ENCODE peak calls at places on chromosomes 16 and 17, in five cellular contexts. V is BE2C, C is mammary epithelial cell, R is prostate gland, T is fibroblast of lung. K is an unnamed sample.

GRCh38 chr16:67456383-67457140 is 24.4 kb downstream of the ATP6V0D1 start:
- DNase-seq in R (peak; percentile 82), C (peak; percentile 31), V (peak; percentile 45), T (peak; percentile 63), K (peak; percentile 55)

GRCh38 chr16:70433456-70434103 is 5.3 kb downstream of the ST3GAL2 start:
- DNase-seq in R (no peak), C (no peak), T (peak; percentile 87), V (peak; percentile 70), K (no peak)

GRCh38 chr16:68901910-68902309 is 58.6 kb downstream of the TANGO6 start:
- DNase-seq in V (no peak), C (no peak), T (peak; percentile 67), R (no peak), K (no peak)

GRCh38 chr17:72878975-72879660 is 213.4 kb downstream of the SLC39A11 start:
- DNase-seq in V (no peak), R (no peak), C (no peak), T (no peak), K (no peak)

GRCh38 chr16:13056607-13057006 is 155.2 kb downstream of the SHISA9 start:
- DNase-seq in T (no peak), R (no peak), C (no peak), V (no peak), K (no peak)

GRCh38 chr16:4641306-4641687 is 16.7 kb downstream of the MGRN1 start:
- DNase-seq in T (no peak), V (no peak), C (no peak), R (no peak), K (no peak)

GRCh38 chr17:29835438-29836351 is 94.3 kb downstream of the SSH2 start:
- DNase-seq in C (no peak), T (peak; percentile 64), R (no peak), V (no peak), K (no peak)

GRCh38 chr17:19672009-19672837 is 23.7 kb downstream of the ALDH3A2 start:
- DNase-seq in T (peak; percentile 25), R (peak; percentile 50), V (no peak), C (no peak), K (no peak)

GRCh38 chr16:24253192-24253591 is 2.9 kb upstream of the CACNG3 start:
- DNase-seq in V (peak; percentile 32), C (peak; percentile 32), R (no peak), T (peak; percentile 40), K (peak; percentile 64)

GRCh38 chr17:63694229-63694973 is 5.5 kb downstream of the LIMD2 start:
- DNase-seq in T (no peak), V (peak; percentile 35), C (no peak), R (no peak), K (no peak)

GRCh38 chr16:57092786-57093301 is 461 bp downstream of the CPNE2 start:
- DNase-seq in V (peak; percentile 62), T (no peak), C (no peak), R (peak; percentile 34), K (peak; percentile 71)

GRCh38 chr17:40695874-40696472 is 7.6 kb downstream of the KRT24 start:
- DNase-seq in C (no peak), R (no peak), T (peak; percentile 6), V (no peak), K (no peak)

GRCh38 chr16:9102379-9102778 is 10.9 kb downstream of the HAPSTR1 start:
- DNase-seq in R (no peak), T (peak; percentile 79), C (peak; percentile 76), V (no peak), K (no peak)

GRCh38 chr16:49092704-49093103 is 188.9 kb downstream of the CBLN1 start:
- DNase-seq in V (no peak), T (no peak), R (no peak), C (peak; percentile 2), K (no peak)

GRCh38 chr17:5069724-5070123 is 8.5 kb upstream of the ZFP3 start:
- DNase-seq in V (no peak), C (peak; percentile 97), R (no peak), T (no peak), K (no peak)

GRCh38 chr17:72560303-72561247 is 439.8 kb downstream of the SOX9 start:
- DNase-seq in T (peak; percentile 57), V (peak; percentile 57), R (peak; percentile 69), C (no peak), K (peak; percentile 58)

GRCh38 chr17:51733166-51733565 is 425.3 kb downstream of the CA10 start:
- DNase-seq in T (no peak), V (no peak), C (no peak), R (no peak), K (no peak)

GRCh38 chr16:8916541-8917225 is 34.5 kb downstream of the LITAFD start:
- DNase-seq in T (no peak), R (no peak), V (no peak), C (no peak), K (no peak)

GRCh38 chr16:52095466-52095865 is 451.5 kb downstream of the TOX3 start:
- DNase-seq in C (no peak), T (no peak), R (no peak), V (no peak), K (no peak)

GRCh38 chr17:28707339-28707720 is 4.4 kb downstream of the PROCA1 start:
- DNase-seq in V (no peak), C (no peak), R (no peak), T (no peak), K (no peak)

GRCh38 chr17:6485646-6486412 is 41.6 kb downstream of the PIMREG start:
- DNase-seq in C (no peak), V (no peak), T (no peak), R (no peak), K (no peak)

GRCh38 chr17:42019509-42020404 is at the start of gene NKIRAS2:
- DNase-seq in R (peak; percentile 90), V (peak; percentile 98), T (peak; percentile 89), C (peak; percentile 87), K (peak; percentile 93)

GRCh38 chr17:16250635-16251034 is 33.6 kb downstream of the PIGL start:
- DNase-seq in T (peak; percentile 71), V (no peak), C (peak; percentile 32), R (no peak), K (no peak)

GRCh38 chr17:6936370-6937028 is 59.4 kb upstream of the ALOX12 start:
- DNase-seq in R (no peak), T (peak; percentile 26), V (peak; percentile 13), C (no peak), K (peak; percentile 33)

GRCh38 chr17:48575673-48576478 is 2.3 kb downstream of the HOXB4 start:
- DNase-seq in V (no peak), R (no peak), T (peak; percentile 83), C (peak; percentile 61), K (no peak)

GRCh38 chr16:65817799-65818198 is 548.7 kb upstream of the CDH5 start:
- DNase-seq in T (no peak), V (no peak), R (no peak), C (no peak), K (no peak)

GRCh38 chr17:77502626-77503292 is 362.0 kb downstream of the SEC14L1 start:
- DNase-seq in T (no peak), V (no peak), C (no peak), R (no peak), K (no peak)

GRCh38 chr17:18896146-18896545 is 38.2 kb downstream of the PRPSAP2 start:
- DNase-seq in T (no peak), V (no peak), R (no peak), C (no peak), K (no peak)

GRCh38 chr17:70405492-70406220 is 236.3 kb downstream of the KCNJ2 start:
- DNase-seq in T (peak; percentile 98), C (peak; percentile 93), V (no peak), R (no peak), K (no peak)

GRCh38 chr17:27319536-27320221 is 25.8 kb downstream of the WSB1 start:
- DNase-seq in C (no peak), R (peak; percentile 58), V (peak; percentile 18), T (peak; percentile 95), K (peak; percentile 40)

GRCh38 chr16:21599158-21599993 is at the start of gene METTL9:
- DNase-seq in C (peak; percentile 94), T (peak; percentile 95), R (peak; percentile 94), V (peak; percentile 97), K (peak; percentile 85)
- TF ChIP-seq CTCF in C (no peak), T (no peak), R (peak; percentile 28), V (no peak), K (peak; percentile 21)

DNA sequence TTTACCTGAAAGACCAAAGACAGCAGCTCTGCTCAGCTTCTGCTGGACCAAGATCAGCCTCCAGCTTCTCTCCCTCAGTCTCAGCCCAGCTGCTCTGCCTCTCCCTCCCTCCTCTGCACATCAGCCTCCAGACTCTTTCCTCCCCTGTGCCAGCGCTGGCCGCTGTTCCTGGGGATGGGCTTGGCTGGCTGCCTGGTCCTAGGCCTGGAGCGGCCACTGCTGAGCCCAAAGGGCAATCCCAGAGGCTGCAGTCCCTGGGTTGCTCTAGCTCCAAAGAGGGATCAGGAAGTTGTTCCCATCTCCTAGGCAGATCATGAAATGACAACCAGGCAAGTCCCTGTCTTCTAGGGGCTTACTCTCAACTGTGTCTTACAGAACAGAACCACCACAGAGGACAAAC is 31.3 kb downstream of the DCUN1D3 start:
- DNase-seq in V (peak; percentile 79), R (peak; percentile 16), T (peak; percentile 82), C (peak; percentile 51), K (peak; percentile 89)
- H3K4me3 ChIP-seq in V (no peak overlapping the region), R (no peak overlapping the region), T (no peak overlapping the region), C (no peak overlapping the region), K (no peak overlapping the region)

GRCh38 chr16:17557480-17557879 is 86.7 kb upstream of the XYLT1 start:
- DNase-seq in T (no peak), V (no peak), R (no peak), C (no peak), K (no peak)

GRCh38 chr16:17560548-17560947 is 89.8 kb upstream of the XYLT1 start:
- DNase-seq in R (no peak), C (no peak), V (no peak), T (no peak), K (no peak)

GRCh38 chr16:17556276-17557052 is 85.7 kb upstream of the XYLT1 start:
- DNase-seq in R (no peak), T (peak; percentile 28), V (no peak), C (peak; percentile 76), K (no peak)

GRCh38 chr16:17552351-17552750 is 81.6 kb upstream of the XYLT1 start:
- DNase-seq in C (peak; percentile 89), T (no peak), R (no peak), V (no peak), K (no peak)

GRCh38 chr16:17555176-17555575 is 84.4 kb upstream of the XYLT1 start:
- DNase-seq in R (no peak), T (peak; percentile 51), V (no peak), C (peak; percentile 65), K (no peak)
- TF ChIP-seq CTCF in R (no peak), T (peak; percentile 10), V (no peak), C (peak; percentile 10), K (no peak)

GRCh38 chr16:89422527-89422904 is 67.8 kb downstream of the ANKRD11 start:
- DNase-seq in T (no peak), V (no peak), R (no peak), C (no peak), K (no peak)
- H3K4me3 ChIP-seq in T (no peak overlapping the region), V (no peak overlapping the region), R (no peak overlapping the region), C (no peak overlapping the region), K (no peak overlapping the region)

K was measured in dorsolateral prefrontal cortex.